ENCODE peak calls at places on chromosome 13, in six cellular contexts. J is tibial nerve; G is kidney tubule cell; L is B cell; E is activated CD8-positive, alpha-beta T cell treated with anti-CD3 and anti-CD28 coated beads for 36 hours; S is EH. V is an unnamed sample.

GRCh38 chr13:31001647-31002046 is 69.2 kb downstream of the TEX26 start:
- DNase-seq in J (no peak), G (peak), L (no peak), E (no peak), S (peak), V (no peak)

GRCh38 chr13:90696656-90697055 is 650.8 kb upstream of the MIR17HG start:
- DNase-seq in J (no peak), G (peak), L (no peak), E (no peak), S (no peak), V (no peak)

GRCh38 chr13:23811366-23812027 is 77.7 kb downstream of the MIPEP start:
- DNase-seq in J (no peak), G (no peak), L (peak), E (no peak), S (no peak), V (no peak)

GRCh38 chr13:21638319-21639282 is 32.3 kb upstream of the FGF9 start:
- DNase-seq in J (peak), G (peak), L (no peak), E (peak), S (peak), V (peak)

GRCh38 chr13:75318138-75318833 is 163.7 kb downstream of the TBC1D4 start:
- DNase-seq in J (no peak), G (no peak), L (no peak), E (peak), S (no peak), V (no peak)

GRCh38 chr13:109345433-109345941 is 440.9 kb downstream of the IRS2 start:
- DNase-seq in J (no peak), G (peak), L (no peak), E (no peak), S (peak), V (no peak)

GRCh38 chr13:20391597-20392452 is 133.8 kb downstream of the CRYL1 start:
- DNase-seq in J (no peak), G (no peak), L (no peak), E (peak), S (no peak), V (no peak)

GRCh38 chr13:109816112-109816978 is 30.0 kb upstream of the IRS2 start:
- DNase-seq in J (no peak), G (peak), L (no peak), E (no peak), S (no peak), V (no peak)

GRCh38 chr13:76271728-76272232 is 614.4 kb downstream of the KCTD12 start:
- DNase-seq in J (no peak), G (no peak), L (no peak), E (no peak), S (no peak), V (no peak)

GRCh38 chr13:101972191-101972590 is 429.7 kb downstream of the FGF14 start:
- DNase-seq in J (no peak), G (no peak), L (no peak), E (no peak), S (no peak), V (no peak)

GRCh38 chr13:53784331-53784730 is 755.7 kb downstream of the OLFM4 start:
- DNase-seq in J (no peak), G (no peak), L (no peak), E (no peak), S (no peak), V (no peak)

GRCh38 chr13:113537205-113537604 is 46.7 kb upstream of the DCUN1D2 start:
- DNase-seq in J (no peak), G (no peak), L (no peak), E (no peak), S (no peak), V (no peak)

GRCh38 chr13:50928609-50929274 is 19.2 kb downstream of the RNASEH2B start:
- DNase-seq in J (no peak), G (no peak), L (no peak), E (no peak), S (no peak), V (no peak)

GRCh38 chr13:41944229-41944628 is 16.7 kb downstream of the VWA8 start:
- DNase-seq in J (no peak), G (no peak), L (no peak), E (no peak), S (no peak), V (no peak)

GRCh38 chr13:110070511-110071120 is 236.3 kb downstream of the COL4A1 start:
- DNase-seq in J (no peak), G (peak), L (no peak), E (no peak), S (peak), V (no peak)

GRCh38 chr13:25630327-25630726 is 258.6 kb downstream of the ATP8A2 start:
- DNase-seq in J (no peak), G (no peak), L (no peak), E (no peak), S (no peak), V (no peak)

GRCh38 chr13:65217459-65217858 is 2012.7 kb downstream of the PCDH9 start:
- DNase-seq in J (no peak), G (no peak), L (no peak), E (no peak), S (no peak), V (no peak)

GRCh38 chr13:35963982-35964665 is 167.1 kb downstream of the DCLK1 start:
- DNase-seq in J (no peak), G (no peak), L (no peak), E (no peak), S (no peak), V (no peak)

GRCh38 chr13:28059214-28059613 is 41.2 kb downstream of the FLT3 start:
- DNase-seq in J (peak), G (peak), L (peak), E (peak), S (peak), V (peak)

GRCh38 chr13:35164324-35164932 is 222.4 kb downstream of the NBEA start:
- DNase-seq in J (no peak), G (peak), L (no peak), E (no peak), S (peak), V (peak)

GRCh38 chr13:79245937-79246574 is 160.0 kb downstream of the RBM26 start:
- DNase-seq in J (no peak), G (peak), L (no peak), E (no peak), S (no peak), V (no peak)

GRCh38 chr13:67736646-67737420 is 506.7 kb upstream of the PCDH9 start:
- DNase-seq in J (no peak), G (peak), L (no peak), E (no peak), S (no peak), V (no peak)

GRCh38 chr13:107838592-107839161 is 376.7 kb downstream of the LIG4 start:
- DNase-seq in J (no peak), G (no peak), L (no peak), E (no peak), S (no peak), V (no peak)

GRCh38 chr13:111961236-111961635 is 105.7 kb upstream of the SOX1 start:
- DNase-seq in J (no peak), G (no peak), L (no peak), E (no peak), S (no peak), V (no peak)

GRCh38 chr13:38429916-38430315 is 80.3 kb downstream of the UFM1 start:
- DNase-seq in J (no peak), G (no peak), L (no peak), E (no peak), S (no peak), V (no peak)

GRCh38 chr13:43364210-43365041 is 341.0 kb downstream of the DNAJC15 start:
- DNase-seq in J (no peak), G (peak), L (no peak), E (no peak), S (peak), V (no peak)

GRCh38 chr13:65921933-65922332 is 1308.2 kb downstream of the PCDH9 start:
- DNase-seq in J (no peak), G (no peak), L (no peak), E (no peak), S (peak), V (no peak)

GRCh38 chr13:49869514-49869913 is 66.6 kb downstream of the SPRYD7 start:
- DNase-seq in J (peak), G (no peak), L (no peak), E (no peak), S (peak), V (no peak)

GRCh38 chr13:98454389-98454881 is 122.5 kb downstream of the STK24 start:
- DNase-seq in J (peak), G (peak), L (no peak), E (no peak), S (peak), V (no peak)

V was measured in germinal center.